ENCODE peak calls at places on chromosomes 16 and 17, in four cellular contexts. R is germinal center, Q is amniotic epithelial cell, A is endodermal cell. N is an unnamed sample.

GRCh38 chr16:77435240-77435819 is 496 bp upstream of the ADAMTS18 start:
- DNase-seq in R (no peak), Q (no peak), A (no peak), N (no peak)

GRCh38 chr16:23148166-23148512 is 1.1 kb downstream of the USP31 start:
- DNase-seq in R (no peak), Q (peak), A (no peak), N (no peak)

GRCh38 chr16:30353438-30354129 is 1.5 kb downstream of the CD2BP2 start:
- DNase-seq in R (no peak), Q (no peak), A (no peak), N (no peak)

GRCh38 chr16:81549547-81550411 is 105.2 kb downstream of the CMIP start:
- DNase-seq in R (no peak), Q (no peak), A (no peak), N (no peak)

GRCh38 chr16:2194166-2194834 is 2.1 kb downstream of the CASKIN1 start:
- DNase-seq in R (no peak), Q (peak), A (no peak), N (no peak)

GRCh38 chr16:80144191-80144590 is 396.6 kb upstream of the DYNLRB2 start:
- DNase-seq in R (no peak), Q (peak), A (no peak), N (no peak)

GRCh38 chr17:8103549-8103948 is 14.8 kb downstream of the ALOXE3 start:
- DNase-seq in R (no peak), Q (no peak), A (no peak), N (no peak)

GRCh38 chr16:25110392-25110947 is 1.1 kb upstream of the LCMT1 start:
- DNase-seq in R (no peak), Q (no peak), A (no peak), N (no peak)

GRCh38 chr17:57588086-57588485 is 157.0 kb downstream of the CCDC182 start:
- DNase-seq in R (no peak), Q (peak), A (peak), N (no peak)

GRCh38 chr17:27873746-27874145 is 19.4 kb downstream of the LYRM9 start:
- DNase-seq in R (no peak), Q (peak), A (no peak), N (no peak)

N was measured in AG20443.